ENCODE peak calls at places on chromosomes 1 and 21, in five cellular contexts. One of them, this sample, is unnamed.

GRCh38 chr1:33420870-33421775 is 9.8 kb downstream of the PHC2 start:
- DNase-seq in trophoblast cell: no peak
- DNase-seq in mesenchymal stem cell: peak
- DNase-seq in H1: no peak
- DNase-seq in IMR-90: peak
- DNase-seq in this sample: no peak

GRCh38 chr1:205069371-205070125 is 14.7 kb downstream of the TMEM81 start:
- DNase-seq in trophoblast cell: no peak
- DNase-seq in H1: no peak
- DNase-seq in IMR-90: no peak
- DNase-seq in mesenchymal stem cell: no peak
- DNase-seq in this sample: no peak

GRCh38 chr1:67429528-67430357 is 459 bp downstream of the SERBP1 start:
- DNase-seq in IMR-90: no peak
- DNase-seq in H1: no peak
- DNase-seq in trophoblast cell: peak
- DNase-seq in mesenchymal stem cell: peak
- DNase-seq in this sample: no peak

GRCh38 chr1:64572222-64572900 is 102.4 kb downstream of the CACHD1 start:
- DNase-seq in IMR-90: no peak
- DNase-seq in H1: no peak
- DNase-seq in mesenchymal stem cell: no peak
- DNase-seq in trophoblast cell: no peak
- DNase-seq in this sample: no peak

GRCh38 chr1:28545246-28545628 is 7.6 kb upstream of the TRNAU1AP start:
- DNase-seq in H1: no peak
- DNase-seq in mesenchymal stem cell: no peak
- DNase-seq in IMR-90: no peak
- DNase-seq in trophoblast cell: no peak
- DNase-seq in this sample: no peak

GRCh38 chr1:67948155-67949075 is 102.0 kb downstream of the DIRAS3 start:
- DNase-seq in mesenchymal stem cell: peak
- DNase-seq in H1: no peak
- DNase-seq in trophoblast cell: peak
- DNase-seq in IMR-90: peak
- DNase-seq in this sample: no peak

GRCh38 chr1:8420318-8420717 is 102.4 kb downstream of the SLC45A1 start:
- DNase-seq in H1: no peak
- DNase-seq in IMR-90: no peak
- DNase-seq in trophoblast cell: no peak
- DNase-seq in mesenchymal stem cell: no peak
- DNase-seq in this sample: no peak

GRCh38 chr1:245310605-245311531 is 156.1 kb downstream of the KIF26B start:
- DNase-seq in IMR-90: no peak
- DNase-seq in H1: no peak
- DNase-seq in trophoblast cell: peak
- DNase-seq in mesenchymal stem cell: peak
- DNase-seq in this sample: peak

GRCh38 chr1:18901147-18901951 is 1.0 kb downstream of the ALDH4A1 start:
- DNase-seq in trophoblast cell: no peak
- DNase-seq in IMR-90: no peak
- DNase-seq in H1: no peak
- DNase-seq in mesenchymal stem cell: no peak
- DNase-seq in this sample: no peak

GRCh38 chr1:77796695-77797405 is 17.4 kb downstream of the MIGA1 start:
- DNase-seq in trophoblast cell: peak
- DNase-seq in IMR-90: no peak
- DNase-seq in mesenchymal stem cell: no peak
- DNase-seq in H1: no peak
- DNase-seq in this sample: no peak

GRCh38 chr1:8184301-8184700 is 133.6 kb upstream of the SLC45A1 start:
- DNase-seq in H1: no peak
- DNase-seq in IMR-90: no peak
- DNase-seq in mesenchymal stem cell: no peak
- DNase-seq in trophoblast cell: no peak
- DNase-seq in this sample: no peak

GRCh38 chr1:229227298-229227919 is 43.5 kb upstream of the RAB4A start:
- DNase-seq in H1: no peak
- DNase-seq in IMR-90: peak
- DNase-seq in trophoblast cell: peak
- DNase-seq in mesenchymal stem cell: peak
- DNase-seq in this sample: peak

GRCh38 chr1:17531682-17532487 is 7.6 kb upstream of the ARHGEF10L start:
- DNase-seq in trophoblast cell: no peak
- DNase-seq in mesenchymal stem cell: no peak
- DNase-seq in H1: no peak
- DNase-seq in IMR-90: no peak
- DNase-seq in this sample: no peak

GRCh38 chr1:110305875-110306420 is 33.2 kb upstream of the RBM15 start:
- DNase-seq in IMR-90: no peak
- DNase-seq in H1: no peak
- DNase-seq in trophoblast cell: no peak
- DNase-seq in mesenchymal stem cell: no peak
- DNase-seq in this sample: no peak

GRCh38 chr1:150762559-150762958 is 3.0 kb downstream of the CTSS start:
- DNase-seq in IMR-90: no peak
- DNase-seq in mesenchymal stem cell: no peak
- DNase-seq in trophoblast cell: no peak
- DNase-seq in H1: no peak
- DNase-seq in this sample: no peak

GRCh38 chr1:228283043-228283371 is 75.2 kb downstream of the OBSCN start:
- DNase-seq in H1: no peak
- DNase-seq in mesenchymal stem cell: no peak
- DNase-seq in IMR-90: no peak
- DNase-seq in trophoblast cell: no peak
- DNase-seq in this sample: no peak

GRCh38 chr1:115654663-115655306 is 13.0 kb downstream of the VANGL1 start:
- DNase-seq in trophoblast cell: peak
- DNase-seq in H1: no peak
- DNase-seq in IMR-90: peak
- DNase-seq in mesenchymal stem cell: peak
- DNase-seq in this sample: no peak

GRCh38 chr1:45146833-45147232 is 59.6 kb downstream of the ZSWIM5 start:
- DNase-seq in IMR-90: no peak
- DNase-seq in trophoblast cell: no peak
- DNase-seq in H1: no peak
- DNase-seq in mesenchymal stem cell: no peak
- DNase-seq in this sample: no peak

GRCh38 chr1:169160845-169161511 is 54.5 kb downstream of the ATP1B1 start:
- DNase-seq in IMR-90: peak
- DNase-seq in trophoblast cell: no peak
- DNase-seq in H1: no peak
- DNase-seq in mesenchymal stem cell: peak
- DNase-seq in this sample: no peak

GRCh38 chr1:183277821-183278735 is 92.0 kb downstream of the LAMC2 start:
- DNase-seq in mesenchymal stem cell: peak
- DNase-seq in trophoblast cell: peak
- DNase-seq in H1: no peak
- DNase-seq in IMR-90: peak
- DNase-seq in this sample: no peak

GRCh38 chr1:183807549-183808168 is 2.7 kb downstream of the RGL1 start:
- DNase-seq in H1: no peak
- DNase-seq in mesenchymal stem cell: peak
- DNase-seq in IMR-90: peak
- DNase-seq in trophoblast cell: peak
- DNase-seq in this sample: no peak

GRCh38 chr21:27400045-27400444 is 433.2 kb upstream of the ADAMTS5 start:
- DNase-seq in H1: no peak
- DNase-seq in mesenchymal stem cell: no peak
- DNase-seq in IMR-90: no peak
- DNase-seq in trophoblast cell: no peak
- DNase-seq in this sample: no peak

GRCh38 chr1:154219511-154219910 is 1.2 kb upstream of the UBAP2L start:
- DNase-seq in trophoblast cell: peak
- DNase-seq in mesenchymal stem cell: no peak
- DNase-seq in H1: no peak
- DNase-seq in IMR-90: peak
- DNase-seq in this sample: no peak

GRCh38 chr1:8358241-8358896 is 40.5 kb downstream of the SLC45A1 start:
- DNase-seq in IMR-90: no peak
- DNase-seq in H1: no peak
- DNase-seq in trophoblast cell: no peak
- DNase-seq in mesenchymal stem cell: no peak
- DNase-seq in this sample: no peak

GRCh38 chr1:183968386-183968785 is 69.1 kb downstream of the COLGALT2 start:
- DNase-seq in mesenchymal stem cell: no peak
- DNase-seq in IMR-90: no peak
- DNase-seq in trophoblast cell: no peak
- DNase-seq in H1: no peak
- DNase-seq in this sample: no peak

GRCh38 chr1:5601516-5601915 is 390.7 kb downstream of the NPHP4 start:
- DNase-seq in IMR-90: no peak
- DNase-seq in trophoblast cell: no peak
- DNase-seq in mesenchymal stem cell: no peak
- DNase-seq in H1: no peak
- DNase-seq in this sample: no peak

GRCh38 chr1:214208525-214208924 is 72.4 kb upstream of the SMYD2 start:
- DNase-seq in H1: no peak
- DNase-seq in IMR-90: no peak
- DNase-seq in mesenchymal stem cell: no peak
- DNase-seq in trophoblast cell: no peak
- DNase-seq in this sample: peak

GRCh38 chr1:46461809-46462448 is 27.7 kb upstream of the DMBX1 start:
- DNase-seq in IMR-90: no peak
- DNase-seq in H1: no peak
- DNase-seq in trophoblast cell: no peak
- DNase-seq in mesenchymal stem cell: no peak
- DNase-seq in this sample: no peak

GRCh38 chr1:81349194-81349965 is 451.4 kb upstream of the ADGRL2 start:
- DNase-seq in H1: peak
- DNase-seq in IMR-90: no peak
- DNase-seq in trophoblast cell: peak
- DNase-seq in mesenchymal stem cell: no peak
- DNase-seq in this sample: peak
- H2BK120ac ChIP-seq in H1: peak
- H2BK120ac ChIP-seq in IMR-90: no peak
- H2BK120ac ChIP-seq in trophoblast cell: no peak
- H2BK120ac ChIP-seq in mesenchymal stem cell: no peak
- H2BK120ac ChIP-seq in this sample: no peak

DNA sequence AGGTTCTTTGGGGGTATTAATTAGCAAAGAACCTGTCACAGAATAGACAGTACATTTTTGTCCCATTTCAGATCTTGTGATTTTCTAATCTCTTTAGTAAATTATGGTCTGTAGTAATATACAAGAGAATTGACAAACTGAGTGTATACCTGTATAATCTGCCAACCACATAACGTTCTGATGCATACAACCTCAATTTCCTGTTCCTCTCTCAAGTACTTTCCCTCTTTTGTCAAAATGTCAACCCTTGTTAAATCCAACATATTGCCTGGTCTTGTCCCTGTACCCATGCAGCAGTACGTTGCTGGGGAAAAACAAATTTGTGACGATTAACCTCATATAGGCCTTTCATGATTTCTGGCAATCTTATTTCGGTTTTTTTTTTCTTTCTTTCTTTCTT is 1.1 kb downstream of the ARV1 start:
- DNase-seq in H1: no peak
- DNase-seq in IMR-90: no peak
- DNase-seq in trophoblast cell: no peak
- DNase-seq in mesenchymal stem cell: no peak
- DNase-seq in this sample: no peak
- H3K4me3 ChIP-seq in H1: peak
- H3K4me3 ChIP-seq in IMR-90: no peak
- H3K4me3 ChIP-seq in trophoblast cell: no peak
- H3K4me3 ChIP-seq in mesenchymal stem cell: peak
- H3K4me3 ChIP-seq in this sample: peak

GRCh38 chr21:15093216-15093615 is 28.4 kb upstream of the NRIP1 start:
- DNase-seq in trophoblast cell: no peak
- DNase-seq in mesenchymal stem cell: no peak
- DNase-seq in IMR-90: no peak
- DNase-seq in H1: no peak
- DNase-seq in this sample: no peak

GRCh38 chr21:15098908-15099307 is 34.1 kb upstream of the NRIP1 start:
- DNase-seq in mesenchymal stem cell: no peak
- DNase-seq in H1: no peak
- DNase-seq in trophoblast cell: no peak
- DNase-seq in IMR-90: no peak
- DNase-seq in this sample: no peak

GRCh38 chr21:15097580-15097979 is 32.8 kb upstream of the NRIP1 start:
- DNase-seq in H1: no peak
- DNase-seq in trophoblast cell: no peak
- DNase-seq in IMR-90: no peak
- DNase-seq in mesenchymal stem cell: no peak
- DNase-seq in this sample: no peak

GRCh38 chr21:15096146-15096545 is 31.3 kb upstream of the NRIP1 start:
- DNase-seq in trophoblast cell: no peak
- DNase-seq in mesenchymal stem cell: no peak
- DNase-seq in H1: no peak
- DNase-seq in IMR-90: no peak
- DNase-seq in this sample: no peak

GRCh38 chr21:15094706-15095105 is 29.9 kb upstream of the NRIP1 start:
- DNase-seq in IMR-90: no peak
- DNase-seq in mesenchymal stem cell: no peak
- DNase-seq in trophoblast cell: no peak
- DNase-seq in H1: no peak
- DNase-seq in this sample: no peak
- H2AFZ ChIP-seq in IMR-90: no peak
- H2AFZ ChIP-seq in mesenchymal stem cell: no peak
- H2AFZ ChIP-seq in trophoblast cell: no peak
- H2AFZ ChIP-seq in H1: no peak
- H2AFZ ChIP-seq in this sample: peak

GRCh38 chr1:20447794-20448193 is 38.2 kb downstream of the CAMK2N1 start:
- DNase-seq in mesenchymal stem cell: no peak
- DNase-seq in IMR-90: no peak
- DNase-seq in trophoblast cell: no peak
- DNase-seq in H1: no peak
- DNase-seq in this sample: no peak

GRCh38 chr1:20445956-20446355 is 40.1 kb downstream of the CAMK2N1 start:
- DNase-seq in IMR-90: no peak
- DNase-seq in mesenchymal stem cell: no peak
- DNase-seq in trophoblast cell: no peak
- DNase-seq in H1: no peak
- DNase-seq in this sample: no peak

GRCh38 chr1:20446796-20447195 is 39.2 kb downstream of the CAMK2N1 start:
- DNase-seq in IMR-90: peak
- DNase-seq in mesenchymal stem cell: peak
- DNase-seq in H1: no peak
- DNase-seq in trophoblast cell: no peak
- DNase-seq in this sample: no peak

GRCh38 chr1:20448626-20449215 is 37.3 kb downstream of the CAMK2N1 start:
- DNase-seq in IMR-90: no peak
- DNase-seq in mesenchymal stem cell: no peak
- DNase-seq in H1: no peak
- DNase-seq in trophoblast cell: no peak
- DNase-seq in this sample: peak

DNA sequence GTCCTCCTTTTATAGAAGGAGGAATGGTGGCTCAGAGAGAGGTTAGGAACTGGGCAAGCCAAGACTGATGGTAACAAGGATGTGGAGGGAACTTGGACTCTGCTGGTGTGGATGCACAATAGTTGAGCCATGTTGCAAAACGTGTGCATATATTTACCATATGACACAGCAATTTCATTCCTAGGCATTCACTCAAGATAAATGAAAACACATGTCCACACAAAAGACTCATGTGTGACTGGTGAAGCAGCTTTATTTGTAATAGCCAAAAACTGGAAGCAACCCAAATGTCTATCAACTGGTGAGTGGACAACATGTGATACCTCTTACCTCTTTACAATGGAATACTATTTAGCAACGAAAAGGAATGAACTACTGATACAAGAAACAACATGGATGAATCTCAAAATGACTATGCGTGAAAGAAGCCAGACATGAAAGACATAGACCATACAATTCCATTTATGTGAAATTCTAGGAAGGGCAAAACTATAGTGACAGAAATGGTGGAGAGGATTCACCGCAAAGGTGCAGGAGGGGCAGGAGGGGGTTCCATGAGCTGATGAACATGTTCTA is 36.2 kb downstream of the CAMK2N1 start:
- DNase-seq in IMR-90: peak
- DNase-seq in trophoblast cell: no peak
- DNase-seq in H1: no peak
- DNase-seq in mesenchymal stem cell: no peak
- DNase-seq in this sample: no peak
- H2BK120ac ChIP-seq in IMR-90: no peak
- H2BK120ac ChIP-seq in trophoblast cell: no peak
- H2BK120ac ChIP-seq in H1: no peak
- H2BK120ac ChIP-seq in mesenchymal stem cell: no peak
- H2BK120ac ChIP-seq in this sample: no peak